ENCODE peak calls at places on chromosomes 13 and 19, in nine cellular contexts. One of them, this sample, is unnamed.

GRCh38 chr13:28568286-28568685 is 73.4 kb upstream of the FLT1 start:
- DNase-seq in mucosa of descending colon: no peak
- DNase-seq in PC-3: no peak
- DNase-seq in colonic mucosa: peak; percentile 37
- DNase-seq in lung: peak; percentile 40
- DNase-seq in transverse colon: peak; percentile 36
- DNase-seq in heart right ventricle: peak; percentile 77
- DNase-seq in IMR-90: peak; percentile 62
- DNase-seq in gastrocnemius medialis: peak; percentile 17
- DNase-seq in this sample: peak; percentile 93

GRCh38 chr19:48443262-48443661 is 2.5 kb upstream of the GRWD1 start:
- DNase-seq in PC-3: no peak
- DNase-seq in gastrocnemius medialis: no peak
- DNase-seq in IMR-90: no peak
- DNase-seq in colonic mucosa: no peak
- DNase-seq in transverse colon: no peak
- DNase-seq in heart right ventricle: no peak
- DNase-seq in lung: no peak
- DNase-seq in mucosa of descending colon: no peak
- DNase-seq in this sample: no peak

GRCh38 chr13:104106705-104107393 is 1040.6 kb upstream of the SLC10A2 start:
- DNase-seq in mucosa of descending colon: no peak
- DNase-seq in lung: no peak
- DNase-seq in colonic mucosa: no peak
- DNase-seq in heart right ventricle: no peak
- DNase-seq in IMR-90: peak; percentile 20
- DNase-seq in gastrocnemius medialis: no peak
- DNase-seq in PC-3: peak; percentile 57
- DNase-seq in transverse colon: no peak
- DNase-seq in this sample: no peak

GRCh38 chr19:13613447-13613846 is 107.2 kb upstream of the CACNA1A start:
- DNase-seq in PC-3: no peak
- DNase-seq in mucosa of descending colon: no peak
- DNase-seq in transverse colon: no peak
- DNase-seq in heart right ventricle: no peak
- DNase-seq in gastrocnemius medialis: no peak
- DNase-seq in IMR-90: no peak
- DNase-seq in lung: no peak
- DNase-seq in colonic mucosa: no peak
- DNase-seq in this sample: no peak

GRCh38 chr19:1035998-1036621 is 3.8 kb upstream of the ABCA7 start:
- DNase-seq in IMR-90: no peak
- DNase-seq in PC-3: no peak
- DNase-seq in mucosa of descending colon: peak; percentile 53
- DNase-seq in gastrocnemius medialis: no peak
- DNase-seq in heart right ventricle: no peak
- DNase-seq in lung: no peak
- DNase-seq in colonic mucosa: no peak
- DNase-seq in transverse colon: peak; percentile 7
- DNase-seq in this sample: peak; percentile 71

GRCh38 chr13:34028496-34029442 is 210.8 kb downstream of the RFC3 start:
- DNase-seq in gastrocnemius medialis: no peak
- DNase-seq in heart right ventricle: no peak
- DNase-seq in lung: no peak
- DNase-seq in mucosa of descending colon: no peak
- DNase-seq in IMR-90: no peak
- DNase-seq in colonic mucosa: no peak
- DNase-seq in transverse colon: no peak
- DNase-seq in PC-3: peak; percentile 69
- DNase-seq in this sample: no peak

GRCh38 chr13:111531505-111531904 is 211.1 kb downstream of the TEX29 start:
- DNase-seq in mucosa of descending colon: no peak
- DNase-seq in gastrocnemius medialis: no peak
- DNase-seq in PC-3: peak; percentile 26
- DNase-seq in transverse colon: no peak
- DNase-seq in heart right ventricle: no peak
- DNase-seq in IMR-90: peak; percentile 0
- DNase-seq in lung: no peak
- DNase-seq in colonic mucosa: no peak
- DNase-seq in this sample: no peak

GRCh38 chr13:81987677-81988357 is 1646.9 kb upstream of the SPRY2 start:
- DNase-seq in heart right ventricle: no peak
- DNase-seq in gastrocnemius medialis: no peak
- DNase-seq in transverse colon: no peak
- DNase-seq in lung: no peak
- DNase-seq in PC-3: no peak
- DNase-seq in mucosa of descending colon: no peak
- DNase-seq in IMR-90: no peak
- DNase-seq in colonic mucosa: no peak
- DNase-seq in this sample: no peak

GRCh38 chr13:61768175-61768574 is 352.5 kb upstream of the PCDH20 start:
- DNase-seq in transverse colon: no peak
- DNase-seq in PC-3: no peak
- DNase-seq in heart right ventricle: no peak
- DNase-seq in IMR-90: no peak
- DNase-seq in mucosa of descending colon: no peak
- DNase-seq in colonic mucosa: no peak
- DNase-seq in lung: no peak
- DNase-seq in gastrocnemius medialis: no peak
- DNase-seq in this sample: no peak

GRCh38 chr13:45207319-45207718 is 6.5 kb upstream of the KCTD4 start:
- DNase-seq in heart right ventricle: no peak
- DNase-seq in IMR-90: no peak
- DNase-seq in transverse colon: no peak
- DNase-seq in mucosa of descending colon: no peak
- DNase-seq in PC-3: no peak
- DNase-seq in lung: no peak
- DNase-seq in gastrocnemius medialis: no peak
- DNase-seq in colonic mucosa: no peak
- DNase-seq in this sample: no peak

GRCh38 chr13:45206340-45206739 is 5.5 kb upstream of the KCTD4 start:
- DNase-seq in gastrocnemius medialis: no peak
- DNase-seq in PC-3: peak; percentile 89
- DNase-seq in heart right ventricle: no peak
- DNase-seq in mucosa of descending colon: no peak
- DNase-seq in lung: no peak
- DNase-seq in colonic mucosa: no peak
- DNase-seq in transverse colon: no peak
- DNase-seq in IMR-90: peak; percentile 96
- DNase-seq in this sample: no peak

GRCh38 chr13:45205124-45205523 is 4.3 kb upstream of the KCTD4 start:
- DNase-seq in IMR-90: no peak
- DNase-seq in PC-3: no peak
- DNase-seq in colonic mucosa: no peak
- DNase-seq in heart right ventricle: no peak
- DNase-seq in transverse colon: no peak
- DNase-seq in lung: no peak
- DNase-seq in gastrocnemius medialis: no peak
- DNase-seq in mucosa of descending colon: no peak
- DNase-seq in this sample: no peak

GRCh38 chr13:45208132-45208531 is 7.3 kb upstream of the KCTD4 start:
- DNase-seq in PC-3: no peak
- DNase-seq in transverse colon: no peak
- DNase-seq in IMR-90: no peak
- DNase-seq in heart right ventricle: no peak
- DNase-seq in gastrocnemius medialis: no peak
- DNase-seq in lung: no peak
- DNase-seq in colonic mucosa: no peak
- DNase-seq in mucosa of descending colon: no peak
- DNase-seq in this sample: no peak

GRCh38 chr13:45209229-45209628 is 8.4 kb upstream of the KCTD4 start:
- DNase-seq in transverse colon: no peak
- DNase-seq in IMR-90: peak; percentile 62
- DNase-seq in heart right ventricle: no peak
- DNase-seq in colonic mucosa: no peak
- DNase-seq in mucosa of descending colon: no peak
- DNase-seq in PC-3: peak; percentile 59
- DNase-seq in gastrocnemius medialis: no peak
- DNase-seq in lung: no peak
- DNase-seq in this sample: no peak
- H3K4me1 ChIP-seq in transverse colon: peaks cover 28% of the 10 kb centered on the region
- H3K4me1 ChIP-seq in IMR-90: peaks cover 17% of the 10 kb centered on the region
- H3K4me1 ChIP-seq in heart right ventricle: peaks cover 23% of the 10 kb centered on the region
- H3K4me1 ChIP-seq in colonic mucosa: peaks cover 3% of the 10 kb centered on the region
- H3K4me1 ChIP-seq in mucosa of descending colon: no peaks in the 10 kb centered on the region
- H3K4me1 ChIP-seq in PC-3: peaks cover 50% of the 10 kb centered on the region
- H3K4me1 ChIP-seq in gastrocnemius medialis: peaks cover 21% of the 10 kb centered on the region
- H3K4me1 ChIP-seq in lung: no peaks in the 10 kb centered on the region
- H3K4me1 ChIP-seq in this sample: no peaks in the 10 kb centered on the region

GRCh38 chr19:2540251-2540645 is 64.3 kb downstream of the GADD45B start:
- DNase-seq in transverse colon: no peak
- DNase-seq in heart right ventricle: no peak
- DNase-seq in IMR-90: no peak
- DNase-seq in colonic mucosa: no peak
- DNase-seq in lung: no peak
- DNase-seq in gastrocnemius medialis: no peak
- DNase-seq in mucosa of descending colon: no peak
- DNase-seq in PC-3: no peak
- DNase-seq in this sample: no peak
- H3K4me3 ChIP-seq in transverse colon: peak overlapping the region; percentile 29
- H3K4me3 ChIP-seq in heart right ventricle: no peak overlapping the region
- H3K4me3 ChIP-seq in IMR-90: peak overlapping the region; percentile 0
- H3K4me3 ChIP-seq in colonic mucosa: no peak overlapping the region
- H3K4me3 ChIP-seq in lung: no peak overlapping the region
- H3K4me3 ChIP-seq in gastrocnemius medialis: peak overlapping the region; percentile 15
- H3K4me3 ChIP-seq in mucosa of descending colon: no peak overlapping the region
- H3K4me3 ChIP-seq in PC-3: peak overlapping the region; percentile 34
- H3K4me3 ChIP-seq in this sample: no peak overlapping the region

GRCh38 chr19:18736415-18737336 is 53.2 kb downstream of the CRTC1 start:
- DNase-seq in lung: no peak
- DNase-seq in colonic mucosa: peak; percentile 62
- DNase-seq in transverse colon: peak; percentile 37
- DNase-seq in gastrocnemius medialis: no peak
- DNase-seq in heart right ventricle: no peak
- DNase-seq in PC-3: no peak
- DNase-seq in mucosa of descending colon: peak; percentile 69
- DNase-seq in IMR-90: no peak
- DNase-seq in this sample: peak; percentile 57
- H3K4me1 ChIP-seq in lung: peaks cover 8% of the 10 kb centered on the region
- H3K4me1 ChIP-seq in colonic mucosa: peaks cover 18% of the 10 kb centered on the region
- H3K4me1 ChIP-seq in transverse colon: peaks cover 49% of the 10 kb centered on the region
- H3K4me1 ChIP-seq in gastrocnemius medialis: no peaks in the 10 kb centered on the region
- H3K4me1 ChIP-seq in heart right ventricle: peaks cover 13% of the 10 kb centered on the region
- H3K4me1 ChIP-seq in PC-3: peaks cover 9% of the 10 kb centered on the region
- H3K4me1 ChIP-seq in mucosa of descending colon: peaks cover 30% of the 10 kb centered on the region
- H3K4me1 ChIP-seq in IMR-90: peaks cover 8% of the 10 kb centered on the region
- H3K4me1 ChIP-seq in this sample: peaks cover 28% of the 10 kb centered on the region

DNA sequence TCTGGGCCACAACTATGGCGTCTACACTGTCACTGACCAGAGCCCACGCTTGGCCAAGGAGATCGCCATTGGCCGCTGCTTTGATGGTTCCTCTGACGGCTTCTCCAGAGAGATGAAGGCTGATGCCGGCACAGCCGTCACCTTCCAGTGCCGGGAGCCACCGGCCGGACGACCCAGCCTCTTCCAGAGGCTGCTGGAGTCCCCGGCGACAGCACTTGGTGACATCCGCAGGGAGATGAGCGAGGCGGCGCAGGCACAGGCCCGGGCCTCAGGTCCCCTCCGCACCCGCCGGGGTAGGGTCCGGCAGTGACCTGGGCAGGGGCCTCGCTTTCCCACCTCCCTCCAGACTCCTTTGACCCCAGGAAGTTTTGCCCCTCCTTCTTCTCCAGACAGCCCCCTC is 7.6 kb downstream of the CILP2 start:
- DNase-seq in PC-3: no peak
- DNase-seq in lung: no peak
- DNase-seq in colonic mucosa: no peak
- DNase-seq in heart right ventricle: no peak
- DNase-seq in mucosa of descending colon: no peak
- DNase-seq in transverse colon: no peak
- DNase-seq in gastrocnemius medialis: no peak
- DNase-seq in IMR-90: no peak
- DNase-seq in this sample: no peak
- H3K4me3 ChIP-seq in PC-3: no peak overlapping the region
- H3K4me3 ChIP-seq in lung: no peak overlapping the region
- H3K4me3 ChIP-seq in colonic mucosa: no peak overlapping the region
- H3K4me3 ChIP-seq in heart right ventricle: no peak overlapping the region
- H3K4me3 ChIP-seq in mucosa of descending colon: no peak overlapping the region
- H3K4me3 ChIP-seq in transverse colon: no peak overlapping the region
- H3K4me3 ChIP-seq in gastrocnemius medialis: no peak overlapping the region
- H3K4me3 ChIP-seq in IMR-90: no peak overlapping the region
- H3K4me3 ChIP-seq in this sample: no peak overlapping the region

DNA sequence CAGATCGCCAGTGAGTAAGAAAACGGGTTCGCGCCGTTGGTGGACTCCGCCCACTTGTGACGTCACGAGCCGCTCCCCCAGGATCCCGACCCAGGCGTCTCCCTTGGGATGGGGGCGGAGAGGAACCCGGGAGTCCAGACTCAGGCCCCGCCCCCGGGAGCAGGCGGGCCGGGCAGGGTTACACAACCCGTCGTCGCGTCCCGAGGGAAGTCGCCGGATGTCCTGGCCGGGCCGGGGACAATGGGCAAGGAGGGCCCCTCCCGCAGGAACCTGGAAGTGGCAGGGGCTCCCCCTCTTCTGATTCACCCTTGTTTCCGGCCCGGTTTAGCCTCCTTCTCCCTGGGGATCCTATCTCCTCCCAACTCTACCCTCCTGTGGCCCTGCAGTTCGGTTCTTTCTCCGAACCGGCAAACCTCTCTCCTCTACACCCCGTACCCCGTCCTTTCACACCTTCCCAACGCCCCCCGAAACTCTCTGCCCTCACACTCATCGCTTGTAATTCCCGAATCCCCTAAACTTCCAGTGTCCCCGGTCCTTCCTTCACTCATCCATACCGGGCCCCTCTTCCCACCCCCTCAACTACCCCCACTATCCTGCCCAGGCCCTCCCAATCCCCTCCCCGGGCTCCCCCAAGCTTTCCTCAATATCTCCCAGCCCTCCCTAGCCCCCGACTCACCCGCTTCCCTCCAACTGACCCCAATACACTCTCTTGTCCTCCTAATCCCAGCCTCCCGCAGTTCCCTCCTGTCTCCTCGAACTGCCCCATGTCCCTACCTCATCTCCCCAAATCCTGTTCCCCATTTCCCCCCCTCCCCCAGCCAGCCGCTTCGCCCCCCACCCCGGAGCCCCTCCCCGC is 20.0 kb upstream of the ERCC1 start:
- DNase-seq in heart right ventricle: peak; percentile 99
- DNase-seq in colonic mucosa: peak; percentile 97
- DNase-seq in mucosa of descending colon: peak; percentile 97
- DNase-seq in IMR-90: peak; percentile 82
- DNase-seq in transverse colon: peak; percentile 98
- DNase-seq in gastrocnemius medialis: peak; percentile 93
- DNase-seq in lung: peak; percentile 95
- DNase-seq in PC-3: peak; percentile 93
- DNase-seq in this sample: peak; percentile 97
- H3K4me1 ChIP-seq in heart right ventricle: peaks cover 50% of the 10 kb centered on the region
- H3K4me1 ChIP-seq in colonic mucosa: no peaks in the 10 kb centered on the region
- H3K4me1 ChIP-seq in mucosa of descending colon: peaks cover 40% of the 10 kb centered on the region
- H3K4me1 ChIP-seq in IMR-90: peaks cover 17% of the 10 kb centered on the region
- H3K4me1 ChIP-seq in transverse colon: peaks cover 65% of the 10 kb centered on the region
- H3K4me1 ChIP-seq in gastrocnemius medialis: peaks cover 27% of the 10 kb centered on the region
- H3K4me1 ChIP-seq in lung: peaks cover 9% of the 10 kb centered on the region
- H3K4me1 ChIP-seq in PC-3: peaks cover 16% of the 10 kb centered on the region
- H3K4me1 ChIP-seq in this sample: peaks cover 11% of the 10 kb centered on the region

This sample was measured in pancreas.